ENCODE peak calls at places on chromosomes 11 and 22, in six cellular contexts. W is neuronal stem cell, Y is IMR-90, Q is H1, F is H9, P is trophoblast cell. C is an unnamed sample.

GRCh38 chr22:38461414-38462081 is 6.3 kb upstream of the KDELR3 start:
- DNase-seq in W (peak), Y (peak), Q (peak), F (peak), P (peak), C (peak)

GRCh38 chr11:19938051-19938856 is 222.0 kb downstream of the DBX1 start:
- DNase-seq in W (no peak), Y (peak), Q (no peak), F (peak), P (peak), C (peak)

GRCh38 chr11:3826721-3827120 is 14.0 kb downstream of the RHOG start:
- DNase-seq in W (no peak), Y (no peak), Q (no peak), F (no peak), P (no peak), C (no peak)

GRCh38 chr22:36334838-36335603 is 52.7 kb downstream of the MYH9 start:
- DNase-seq in W (no peak), Y (peak), Q (no peak), F (no peak), P (peak), C (peak)

GRCh38 chr11:2287102-2287501 is 14.6 kb downstream of the C11orf21 start:
- DNase-seq in W (no peak), Y (no peak), Q (no peak), F (peak), P (no peak), C (no peak)

GRCh38 chr22:35467788-35468187 is 67.8 kb downstream of the MCM5 start:
- DNase-seq in W (peak), Y (peak), Q (no peak), F (peak), P (no peak), C (peak)

GRCh38 chr22:37739000-37739399 is 42.2 kb downstream of the TRIOBP start:
- DNase-seq in W (no peak), Y (peak), Q (no peak), F (no peak), P (no peak), C (peak)

GRCh38 chr11:103904324-103904667 is 132.1 kb upstream of the DDI1 start:
- DNase-seq in W (no peak), Y (no peak), Q (no peak), F (no peak), P (no peak), C (no peak)

GRCh38 chr22:19815093-19815822 is 39.4 kb downstream of the GNB1L start:
- DNase-seq in W (no peak), Y (no peak), Q (no peak), F (no peak), P (no peak), C (no peak)

GRCh38 chr11:98657711-98658110 is 363.0 kb upstream of the CNTN5 start:
- DNase-seq in W (peak), Y (no peak), Q (no peak), F (no peak), P (no peak), C (no peak)

GRCh38 chr11:42049650-42050049 is 590.2 kb upstream of the LRRC4C start:
- DNase-seq in W (no peak), Y (no peak), Q (no peak), F (no peak), P (no peak), C (no peak)

GRCh38 chr22:22228921-22229320 is 15.7 kb upstream of the VPREB1 start:
- DNase-seq in W (no peak), Y (no peak), Q (no peak), F (no peak), P (no peak), C (no peak)

GRCh38 chr22:19184276-19184997 is 5.9 kb upstream of the SLC25A1 start:
- DNase-seq in W (no peak), Y (no peak), Q (no peak), F (no peak), P (no peak), C (no peak)

GRCh38 chr11:67303132-67303988 is at the start of gene SSH3:
- DNase-seq in W (peak), Y (peak), Q (peak), F (peak), P (peak), C (peak)

GRCh38 chr11:78797559-78797958 is 222.9 kb upstream of the NARS2 start:
- DNase-seq in W (no peak), Y (no peak), Q (no peak), F (no peak), P (no peak), C (no peak)

GRCh38 chr11:82270870-82271269 is 462.8 kb downstream of the FAM181B start:
- DNase-seq in W (no peak), Y (no peak), Q (no peak), F (peak), P (no peak), C (no peak)

GRCh38 chr11:22832315-22833041 is 2.9 kb upstream of the SVIP start:
- DNase-seq in W (no peak), Y (no peak), Q (no peak), F (no peak), P (no peak), C (peak)

GRCh38 chr22:43972931-43973330 is 17.7 kb downstream of the SAMM50 start:
- DNase-seq in W (no peak), Y (no peak), Q (no peak), F (no peak), P (no peak), C (no peak)
- H3K14ac ChIP-seq in W (no peak), Y (no peak), Q (no peak), F (no peak), P (no peak), C (no peak)

GRCh38 chr11:17773674-17774073 is 39.1 kb downstream of the KCNC1 start:
- DNase-seq in W (no peak), Y (no peak), Q (no peak), F (no peak), P (no peak), C (no peak)
- H3K14ac ChIP-seq in W (no peak), Y (no peak), Q (no peak), F (no peak), P (no peak), C (no peak)

DNA sequence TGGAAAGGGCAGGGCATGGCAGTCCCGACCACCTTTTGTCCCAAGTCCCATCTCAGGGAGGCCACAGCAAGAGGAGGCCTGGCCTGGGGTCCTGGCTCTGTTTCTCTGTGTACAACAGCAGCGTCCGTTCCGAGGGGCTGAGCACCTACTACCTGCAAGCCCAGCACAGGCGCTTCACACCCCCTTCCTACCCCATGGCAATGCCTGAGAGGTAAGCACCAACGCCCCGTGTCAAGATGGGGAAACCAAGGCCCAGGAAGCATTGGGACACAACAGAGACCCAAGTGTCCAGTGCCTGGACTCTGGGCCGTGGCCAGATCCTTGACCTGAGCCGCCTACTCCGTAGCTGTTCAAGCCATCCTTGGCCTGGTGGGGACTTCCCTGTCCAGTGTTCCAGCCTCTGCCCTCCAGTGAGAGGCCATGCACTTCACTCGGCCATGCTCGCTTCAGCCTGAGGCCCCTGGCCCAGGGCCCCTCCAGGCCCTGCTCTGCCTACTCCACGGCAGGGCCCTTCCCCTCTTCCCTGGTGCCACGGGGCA is 14.3 kb upstream of the TCF20 start:
- DNase-seq in W (no peak), Y (no peak), Q (no peak), F (no peak), P (no peak), C (no peak)
- H3K14ac ChIP-seq in W (no peak), Y (no peak), Q (no peak), F (no peak), P (no peak), C (no peak)

GRCh38 chr11:27039873-27040272 is 742 bp upstream of the BBOX1 start:
- DNase-seq in W (no peak), Y (no peak), Q (no peak), F (no peak), P (peak), C (no peak)

GRCh38 chr11:27040302-27041115 is at the start of gene BBOX1:
- DNase-seq in W (no peak), Y (no peak), Q (no peak), F (no peak), P (peak), C (no peak)

GRCh38 chr11:27046956-27047355 is 6.3 kb downstream of the BBOX1 start:
- DNase-seq in W (no peak), Y (no peak), Q (no peak), F (no peak), P (peak), C (no peak)

GRCh38 chr11:27041141-27041869 is 690 bp downstream of the BBOX1 start:
- DNase-seq in W (peak), Y (no peak), Q (no peak), F (no peak), P (no peak), C (no peak)
- H3K14ac ChIP-seq in W (no peak), Y (no peak), Q (no peak), F (no peak), P (no peak), C (no peak)

DNA sequence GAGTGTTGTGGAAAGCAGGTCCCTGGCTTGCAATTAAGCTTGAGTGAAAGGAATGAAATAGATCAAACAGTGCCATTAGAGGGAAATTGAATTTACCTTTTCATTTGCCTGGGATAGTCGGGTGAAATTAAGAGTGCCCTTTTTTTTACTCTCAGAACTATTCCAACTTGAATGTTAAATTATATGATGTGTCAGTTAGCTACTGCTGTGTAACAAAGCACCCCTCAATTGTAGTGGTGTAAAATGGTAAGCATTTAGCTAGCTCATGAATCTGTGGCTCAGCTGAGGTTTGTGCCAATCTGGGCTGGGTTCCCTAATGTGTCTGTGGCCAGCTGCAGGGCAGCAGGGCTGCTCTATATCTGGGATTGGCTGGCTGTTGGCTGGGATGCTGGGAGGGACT is 571.4 kb downstream of the MN1 start:
- DNase-seq in W (no peak), Y (no peak), Q (no peak), F (no peak), P (no peak), C (no peak)
- H3K14ac ChIP-seq in W (no peak), Y (no peak), Q (no peak), F (no peak), P (no peak), C (no peak)

GRCh38 chr22:32828561-32828960 is 27.1 kb downstream of the TIMP3 start:
- DNase-seq in W (no peak), Y (no peak), Q (no peak), F (no peak), P (peak), C (no peak)

GRCh38 chr22:32831571-32831970 is 30.1 kb downstream of the TIMP3 start:
- DNase-seq in W (no peak), Y (no peak), Q (no peak), F (no peak), P (peak), C (no peak)

GRCh38 chr22:32830957-32831356 is 29.5 kb downstream of the TIMP3 start:
- DNase-seq in W (no peak), Y (no peak), Q (no peak), F (no peak), P (peak), C (no peak)

GRCh38 chr22:32829451-32829851 is 27.9 kb downstream of the TIMP3 start:
- DNase-seq in W (no peak), Y (no peak), Q (no peak), F (no peak), P (no peak), C (no peak)

DNA sequence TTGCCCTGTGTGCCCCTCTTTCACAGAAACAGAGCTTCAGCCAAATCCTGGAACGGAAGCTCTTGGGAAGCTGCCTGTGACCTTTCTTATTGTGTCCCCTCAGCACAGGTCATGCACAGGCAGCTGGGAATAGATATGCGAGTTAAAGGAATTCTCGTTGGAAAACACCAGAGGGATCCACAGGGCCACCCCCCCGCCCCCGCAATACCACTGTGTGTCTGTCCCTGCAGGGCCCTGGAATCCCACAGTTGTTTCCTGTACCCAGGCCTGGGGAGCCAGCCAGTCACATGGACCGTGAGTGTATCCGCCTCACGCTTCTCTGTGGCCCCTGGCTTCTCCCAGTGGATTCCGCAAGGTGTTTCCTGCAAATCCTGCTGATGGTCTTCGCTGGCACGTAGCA is 29.0 kb downstream of the TIMP3 start:
- DNase-seq in W (peak), Y (no peak), Q (no peak), F (peak), P (peak), C (no peak)
- H3K14ac ChIP-seq in W (no peak), Y (no peak), Q (no peak), F (no peak), P (no peak), C (no peak)